ENCODE peak calls at places on chromosomes 16 and 17, in nine cellular contexts. L is tibial artery; B is A549; H is ovary; T is CD4-positive, alpha-beta memory T cell; V is adipocyte; R is pancreas; A is H9; I is mucosa of descending colon. O is an unnamed sample.

GRCh38 chr17:66795486-66795885 is 39.4 kb upstream of the CACNG5 start:
- DNase-seq in R (no peak), A (no peak), H (no peak), I (no peak), V (no peak), B (no peak), L (no peak), T (no peak), O (no peak)

GRCh38 chr17:4433515-4434031 is at the start of gene SPNS3:
- DNase-seq in R (no peak), V (no peak), I (no peak), H (no peak), L (no peak), A (no peak), T (peak; percentile 18), B (no peak), O (no peak)

GRCh38 chr17:59771093-59771492 is 63.6 kb downstream of the VMP1 start:
- DNase-seq in I (no peak), A (no peak), T (no peak), L (no peak), V (no peak), B (no peak), R (no peak), H (no peak), O (no peak)

GRCh38 chr16:5350118-5350517 is 252.5 kb upstream of the EEF2KMT start:
- DNase-seq in T (no peak), V (no peak), I (no peak), B (no peak), R (no peak), H (no peak), A (peak; percentile 34), L (no peak), O (no peak)

GRCh38 chr17:83050651-83051422 is 28.6 kb upstream of the METRNL start:
- DNase-seq in L (no peak), R (peak; percentile 72), H (no peak), V (no peak), I (peak; percentile 74), T (no peak), A (peak; percentile 76), B (no peak), O (no peak)

GRCh38 chr17:15262291-15263205 is 2.6 kb downstream of the PMP22 start:
- DNase-seq in T (no peak), I (peak; percentile 86), V (peak; percentile 95), B (peak; percentile 98), A (peak; percentile 89), H (peak; percentile 90), R (peak; percentile 48), L (peak; percentile 93), O (peak; percentile 87)

GRCh38 chr16:20849587-20850390 is 43.5 kb downstream of the REXO5 start:
- DNase-seq in V (peak; percentile 90), H (peak; percentile 81), B (peak; percentile 66), T (peak; percentile 56), L (peak; percentile 82), I (peak; percentile 87), R (peak; percentile 75), A (peak; percentile 51), O (peak; percentile 72)

GRCh38 chr16:50570808-50571598 is 22.8 kb downstream of the NKD1 start:
- DNase-seq in T (no peak), H (no peak), I (no peak), R (no peak), V (no peak), A (no peak), L (no peak), B (no peak), O (peak; percentile 45)

GRCh38 chr17:77824102-77824779 is 134.3 kb upstream of the TNRC6C start:
- DNase-seq in R (no peak), I (no peak), L (no peak), H (no peak), B (no peak), A (no peak), T (no peak), V (no peak), O (peak; percentile 33)

GRCh38 chr16:4767872-4768548 is 1.0 kb upstream of the ZNF500 start:
- DNase-seq in T (no peak), I (peak; percentile 38), V (peak; percentile 54), R (peak; percentile 33), L (peak; percentile 30), A (no peak), B (peak; percentile 50), H (peak; percentile 50), O (no peak)

GRCh38 chr17:53142890-53143289 is 679.8 kb upstream of the KIF2B start:
- DNase-seq in B (peak; percentile 41), L (no peak), A (peak; percentile 55), R (no peak), H (no peak), V (no peak), I (peak; percentile 5), T (no peak), O (no peak)

GRCh38 chr17:78687125-78687524 is 94.9 kb downstream of the CYTH1 start:
- DNase-seq in I (no peak), R (no peak), L (no peak), V (no peak), H (no peak), B (no peak), A (no peak), T (no peak), O (no peak)

GRCh38 chr16:85313541-85314208 is 201.4 kb upstream of the CIBAR2 start:
- DNase-seq in L (no peak), R (no peak), H (peak; percentile 58), B (no peak), I (no peak), V (peak; percentile 28), A (no peak), T (no peak), O (no peak)
- H3K4me1 ChIP-seq in L (peaks cover 39% of the 10 kb centered on the region), R (peaks cover 23% of the 10 kb centered on the region), H (peaks cover 16% of the 10 kb centered on the region), B (no peaks in the 10 kb centered on the region), I (peaks cover 6% of the 10 kb centered on the region), V (peaks cover 25% of the 10 kb centered on the region), A (peaks cover 14% of the 10 kb centered on the region), T (peaks cover 21% of the 10 kb centered on the region), O (peaks cover 10% of the 10 kb centered on the region)

GRCh38 chr17:29588561-29589411 is 662 bp downstream of the GIT1 start:
- DNase-seq in I (peak; percentile 45), V (peak; percentile 68), R (peak; percentile 50), L (no peak), T (peak; percentile 36), H (peak; percentile 62), B (peak; percentile 52), A (no peak), O (peak; percentile 78)
- H3K4me1 ChIP-seq in I (peaks cover 42% of the 10 kb centered on the region), V (peaks cover 50% of the 10 kb centered on the region), R (peaks cover 29% of the 10 kb centered on the region), L (peaks cover 73% of the 10 kb centered on the region), T (peaks cover 85% of the 10 kb centered on the region), H (peaks cover 22% of the 10 kb centered on the region), B (peaks cover 53% of the 10 kb centered on the region), A (peaks cover 15% of the 10 kb centered on the region), O (peaks cover 58% of the 10 kb centered on the region)

GRCh38 chr16:56310685-56311084 is 114.7 kb downstream of the AMFR start:
- DNase-seq in T (no peak), H (no peak), V (no peak), B (no peak), R (no peak), I (no peak), A (no peak), L (no peak), O (no peak)

GRCh38 chr16:56303880-56304279 is 112.6 kb downstream of the GNAO1 start:
- DNase-seq in B (no peak), I (no peak), R (no peak), A (no peak), V (no peak), H (no peak), T (no peak), L (no peak), O (no peak)

GRCh38 chr16:56306690-56307533 is 115.6 kb downstream of the GNAO1 start:
- DNase-seq in V (no peak), R (no peak), A (no peak), H (no peak), L (no peak), I (no peak), B (no peak), T (no peak), O (no peak)

GRCh38 chr16:56305956-56306565 is 114.8 kb downstream of the GNAO1 start:
- DNase-seq in L (no peak), I (no peak), A (no peak), H (no peak), R (no peak), V (no peak), B (no peak), T (no peak), O (no peak)

DNA sequence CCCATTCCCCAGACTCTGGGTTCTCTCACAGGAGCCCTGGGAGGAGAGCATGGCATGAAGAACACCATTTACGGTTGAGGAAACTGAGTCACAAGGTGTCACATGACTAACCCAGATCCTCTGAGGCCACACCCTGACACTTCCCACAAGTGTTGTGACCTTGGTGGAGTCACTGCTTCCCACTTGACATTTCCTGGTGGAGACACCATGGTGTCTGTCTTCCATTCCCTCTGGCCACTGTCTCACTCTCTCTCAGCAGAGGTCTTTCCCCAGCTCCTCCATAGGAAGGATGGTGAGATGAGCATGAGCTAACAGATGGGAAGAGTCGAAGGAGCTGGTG is 116.2 kb downstream of the GNAO1 start:
- DNase-seq in I (no peak), T (no peak), B (no peak), A (no peak), V (no peak), H (no peak), R (no peak), L (no peak), O (no peak)
- H3K4me1 ChIP-seq in I (no peaks in the 10 kb centered on the region), T (no peaks in the 10 kb centered on the region), B (no peaks in the 10 kb centered on the region), A (no peaks in the 10 kb centered on the region), V (no peaks in the 10 kb centered on the region), H (no peaks in the 10 kb centered on the region), R (no peaks in the 10 kb centered on the region), L (no peaks in the 10 kb centered on the region), O (no peaks in the 10 kb centered on the region)

GRCh38 chr17:17971431-17972125 is 622 bp downstream of the TOM1L2 start:
- DNase-seq in A (no peak), L (peak; percentile 25), B (peak; percentile 22), T (no peak), H (peak; percentile 57), R (peak; percentile 45), I (peak; percentile 44), V (peak; percentile 57), O (peak; percentile 82)

GRCh38 chr17:17970699-17971430 is 1.3 kb downstream of the TOM1L2 start:
- DNase-seq in L (no peak), T (no peak), H (no peak), R (no peak), I (no peak), V (peak; percentile 24), A (no peak), B (no peak), O (no peak)

GRCh38 chr17:17975441-17975840 is 2.8 kb downstream of the DRC3 start:
- DNase-seq in H (no peak), B (no peak), V (no peak), R (no peak), T (no peak), L (no peak), I (no peak), A (no peak), O (no peak)

GRCh38 chr17:17972952-17973254 is 241 bp downstream of the DRC3 start:
- DNase-seq in A (no peak), H (no peak), R (no peak), T (no peak), L (no peak), V (no peak), B (no peak), I (no peak), O (no peak)

GRCh38 chr17:17972126-17972951 is at the start of the genes DRC3 and TOM1L2:
- DNase-seq in L (peak; percentile 100), A (peak; percentile 100), I (peak; percentile 100), H (peak; percentile 100), V (peak; percentile 100), T (peak; percentile 100), R (peak; percentile 100), B (peak; percentile 100), O (peak; percentile 100)
- H3K4me1 ChIP-seq in L (peaks cover 34% of the 10 kb centered on the region), A (peaks cover 3% of the 10 kb centered on the region), I (peaks cover 10% of the 10 kb centered on the region), H (peaks cover 9% of the 10 kb centered on the region), V (peaks cover 25% of the 10 kb centered on the region), T (peaks cover 25% of the 10 kb centered on the region), R (peaks cover 14% of the 10 kb centered on the region), B (peaks cover 25% of the 10 kb centered on the region), O (peaks cover 27% of the 10 kb centered on the region)

O was measured in upper lobe of right lung.